ENCODE peak calls at places on chromosomes 13 and 19, in six cellular contexts. K is MM.1S; O is stomach; C is psoas muscle; N is A549; E is CD8-positive, alpha-beta T cell. J is an unnamed sample.

GRCh38 chr13:23656637-23657036 is 86.4 kb downstream of the TNFRSF19 start:
- DNase-seq in K (no peak), O (no peak), C (no peak), N (no peak), E (no peak), J (no peak)

GRCh38 chr13:24271611-24272451 is 37.5 kb upstream of the C1QTNF9 start:
- DNase-seq in K (no peak), O (peak; percentile 70), C (peak; percentile 71), N (no peak), E (peak; percentile 70), J (peak; percentile 78)

GRCh38 chr13:50400930-50401553 is 385.8 kb downstream of the KCNRG start:
- DNase-seq in K (no peak), O (no peak), C (no peak), N (no peak), E (no peak), J (no peak)

GRCh38 chr13:42574435-42575311 is 721 bp downstream of the TNFSF11 start:
- DNase-seq in K (no peak), O (no peak), C (no peak), N (no peak), E (peak; percentile 12), J (no peak)

GRCh38 chr19:11693505-11694499 is 44.9 kb downstream of the ZNF823 start:
- DNase-seq in K (no peak), O (no peak), C (no peak), N (no peak), E (no peak), J (peak; percentile 18)

GRCh38 chr13:19818223-19818842 is 35.6 kb upstream of the PSPC1 start:
- DNase-seq in K (no peak), O (peak; percentile 45), C (peak; percentile 56), N (peak; percentile 7), E (peak; percentile 37), J (no peak)

GRCh38 chr13:49859568-49859967 is 67.1 kb upstream of the KPNA3 start:
- DNase-seq in K (no peak), O (no peak), C (no peak), N (peak; percentile 33), E (no peak), J (peak; percentile 55)

GRCh38 chr19:3604227-3604986 is 2.3 kb downstream of the TBXA2R start:
- DNase-seq in K (no peak), O (no peak), C (no peak), N (no peak), E (no peak), J (no peak)

GRCh38 chr13:33352520-33352919 is 67.0 kb upstream of the STARD13 start:
- DNase-seq in K (no peak), O (no peak), C (peak; percentile 77), N (no peak), E (no peak), J (no peak)

GRCh38 chr19:35216833-35217707 is 11.5 kb downstream of the FAM187B start:
- DNase-seq in K (peak; percentile 84), O (peak; percentile 60), C (no peak), N (no peak), E (peak; percentile 53), J (no peak)

GRCh38 chr13:94239135-94239534 is 240.3 kb downstream of the DCT start:
- DNase-seq in K (no peak), O (no peak), C (no peak), N (no peak), E (no peak), J (no peak)

GRCh38 chr13:72062566-72062965 is 195.6 kb upstream of the DACH1 start:
- DNase-seq in K (peak; percentile 65), O (no peak), C (no peak), N (no peak), E (no peak), J (no peak)

GRCh38 chr13:112658807-112659206 is 31.0 kb upstream of the ATP11A start:
- DNase-seq in K (no peak), O (no peak), C (no peak), N (no peak), E (no peak), J (no peak)

GRCh38 chr13:64057372-64058020 is 2641.8 kb upstream of the PCDH20 start:
- DNase-seq in K (no peak), O (no peak), C (no peak), N (no peak), E (no peak), J (no peak)

GRCh38 chr13:71968025-71968424 is 101.0 kb upstream of the DACH1 start:
- DNase-seq in K (no peak), O (no peak), C (no peak), N (no peak), E (no peak), J (peak; percentile 15)

GRCh38 chr13:29844441-29844840 is 6.0 kb downstream of the UBL3 start:
- DNase-seq in K (no peak), O (no peak), C (no peak), N (no peak), E (no peak), J (no peak)

GRCh38 chr19:31612873-31613272 is 263.6 kb upstream of the TSHZ3 start:
- DNase-seq in K (no peak), O (no peak), C (no peak), N (no peak), E (no peak), J (no peak)

GRCh38 chr19:23699521-23699860 is 12.5 kb upstream of the ZNF675 start:
- DNase-seq in K (peak; percentile 44), O (no peak), C (no peak), N (no peak), E (no peak), J (no peak)
- H3K4me3 ChIP-seq in K (peak overlapping the region; percentile 1), O (no peak overlapping the region), C (no peak overlapping the region), N (no peak overlapping the region), E (no peak overlapping the region), J (no peak overlapping the region)

DNA sequence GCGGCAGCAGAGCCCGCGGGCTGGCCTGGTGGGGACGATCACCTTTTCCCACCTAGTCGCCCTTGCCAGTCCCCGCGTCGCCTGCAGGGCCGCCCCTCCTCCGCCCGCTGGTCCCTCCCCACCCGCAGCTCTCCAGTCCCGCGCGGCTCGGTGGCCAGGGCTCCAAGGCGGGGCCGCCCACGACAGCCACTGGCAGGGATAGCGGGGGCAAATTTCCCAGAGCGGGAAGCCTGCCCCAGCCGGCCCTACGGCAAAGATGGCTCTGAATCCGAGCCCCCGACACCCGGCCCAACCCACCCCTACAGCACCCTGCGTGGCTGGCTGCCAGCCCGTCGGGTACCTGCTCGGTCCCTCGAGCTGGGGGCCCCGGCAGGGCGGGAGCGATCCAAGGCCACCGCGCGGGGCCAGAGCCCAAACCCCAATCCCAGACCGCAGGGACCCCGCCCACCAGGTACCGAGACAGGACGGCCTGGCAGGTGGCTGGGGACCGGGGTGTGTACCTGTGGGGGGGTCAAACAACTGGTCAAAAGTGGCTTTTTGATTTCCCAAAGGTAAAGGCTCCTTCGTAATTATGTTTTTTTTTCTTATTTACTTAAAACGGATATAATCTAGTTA is 6.3 kb upstream of the ZNF98 start:
- DNase-seq in K (no peak), O (no peak), C (no peak), N (no peak), E (no peak), J (no peak)
- TF ChIP-seq CTCF in K (no peak), O (no peak), C (no peak), N (no peak), E (no peak), J (no peak)

GRCh38 chr19:48417436-48417835 is 24.0 kb downstream of the GRIN2D start:
- DNase-seq in K (no peak), O (no peak), C (no peak), N (no peak), E (no peak), J (no peak)

GRCh38 chr19:48418317-48419064 is 25.0 kb downstream of the GRIN2D start:
- DNase-seq in K (peak; percentile 75), O (no peak), C (no peak), N (no peak), E (no peak), J (no peak)

GRCh38 chr19:48415869-48416268 is 22.4 kb downstream of the GRIN2D start:
- DNase-seq in K (no peak), O (no peak), C (no peak), N (no peak), E (no peak), J (no peak)

GRCh38 chr19:48421548-48421947 is 24.2 kb upstream of the GRWD1 start:
- DNase-seq in K (no peak), O (no peak), C (no peak), N (no peak), E (no peak), J (no peak)

GRCh38 chr19:48419158-48419920 is 25.9 kb downstream of the GRIN2D start:
- DNase-seq in K (peak; percentile 79), O (peak; percentile 49), C (peak; percentile 69), N (no peak), E (peak; percentile 73), J (no peak)
- H3K4me3 ChIP-seq in K (peak overlapping the region; percentile 48), O (peak overlapping the region; percentile 9), C (peak overlapping the region; percentile 9), N (no peak overlapping the region), E (no peak overlapping the region), J (no peak overlapping the region)

GRCh38 chr19:7742575-7742974 is 4.8 kb downstream of the CD209 start:
- DNase-seq in K (no peak), O (no peak), C (no peak), N (no peak), E (no peak), J (no peak)
- TF ChIP-seq CTCF in K (no peak), O (no peak), C (no peak), N (no peak), E (no peak), J (no peak)

DNA sequence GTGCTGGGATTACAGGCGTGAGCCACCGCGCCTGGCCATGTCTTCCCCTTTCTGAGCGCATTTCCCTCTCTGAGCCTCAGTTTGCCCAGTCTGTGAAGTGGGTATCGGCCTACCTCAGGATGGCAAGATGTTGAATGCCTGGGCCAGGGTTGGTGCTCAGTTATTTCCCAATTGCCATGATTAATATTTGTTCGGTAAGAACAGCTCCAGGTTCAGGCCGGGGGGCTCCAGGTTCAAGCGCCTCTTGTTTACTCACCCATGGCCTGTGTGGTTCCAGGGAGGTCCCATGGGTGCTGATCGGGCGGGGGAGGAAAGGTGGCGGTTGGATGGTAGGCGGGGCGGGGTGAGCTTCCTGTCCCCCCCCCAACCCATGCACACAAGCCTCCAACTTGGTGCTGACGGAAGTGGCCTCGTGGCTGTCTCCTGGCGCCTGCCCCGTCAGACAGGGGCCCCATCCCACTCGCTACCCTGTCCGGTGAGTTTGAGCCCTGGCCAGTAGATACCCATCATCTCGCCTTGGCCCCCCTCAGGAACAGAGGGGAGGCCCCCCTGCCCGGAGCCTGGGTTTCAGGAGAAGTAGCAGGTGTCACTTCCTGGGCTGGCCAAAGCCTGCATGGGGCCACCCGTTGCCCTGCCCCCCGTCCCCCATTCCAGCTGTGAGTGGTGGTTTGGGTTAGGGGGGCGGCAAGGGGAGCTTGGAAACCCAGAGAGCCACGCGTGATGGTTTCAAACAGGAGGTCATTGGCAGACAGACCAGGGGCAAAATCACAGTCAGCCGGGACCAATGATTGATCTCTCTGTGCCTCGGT is at the start of gene FCHO1:
- DNase-seq in K (peak; percentile 44), O (peak; percentile 51), C (peak; percentile 68), N (no peak), E (peak; percentile 85), J (no peak)
- H3K4me3 ChIP-seq in K (peak within 1 kb of the TSS; percentile 70), O (peak within 1 kb of the TSS; percentile 31), C (no peak within 1 kb of the TSS), N (no peak within 1 kb of the TSS), E (peak within 1 kb of the TSS; percentile 57), J (no peak within 1 kb of the TSS)

DNA sequence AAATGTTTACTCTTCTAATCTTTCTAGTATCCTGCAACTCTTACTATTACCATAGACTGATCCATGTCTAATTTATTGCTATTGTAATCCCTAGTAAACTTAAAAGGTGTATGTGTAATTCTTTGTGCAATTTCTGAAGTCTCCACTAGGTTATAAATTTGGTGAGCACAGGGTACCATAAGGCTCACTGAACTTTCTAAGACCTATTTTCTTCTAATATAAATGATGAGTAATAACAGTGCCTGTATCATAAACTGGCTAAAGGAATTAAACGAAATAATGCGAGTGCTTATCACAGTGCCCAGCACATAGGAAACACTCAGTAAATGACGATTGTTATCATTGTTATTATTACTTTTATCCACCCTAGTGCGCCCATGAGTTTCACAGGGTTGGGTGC is 119.1 kb downstream of the KLF12 start:
- DNase-seq in K (no peak), O (no peak), C (no peak), N (peak; percentile 4), E (no peak), J (no peak)
- TF ChIP-seq CTCF in K (peak; percentile 37), O (no peak), C (no peak), N (peak; percentile 6), E (peak; percentile 44), J (peak; percentile 11)